ENCODE peak calls at places on chromosomes 6 and 20, in four cellular contexts. One of them, this sample, is unnamed.

GRCh38 chr20:59159822-59160740 is 3.5 kb upstream of the ZNF831 start:
- DNase-seq in HepG2: no peak
- DNase-seq in SK-N-SH: no peak
- DNase-seq in K562: no peak
- DNase-seq in this sample: no peak

GRCh38 chr20:2398453-2398852 is 17.8 kb downstream of the TGM6 start:
- DNase-seq in HepG2: no peak
- DNase-seq in SK-N-SH: no peak
- DNase-seq in K562: no peak
- DNase-seq in this sample: no peak

GRCh38 chr6:107108201-107108890 is 7.0 kb downstream of the BEND3 start:
- DNase-seq in HepG2: no peak
- DNase-seq in SK-N-SH: no peak
- DNase-seq in K562: no peak
- DNase-seq in this sample: no peak

GRCh38 chr6:101597711-101598110 is 204.2 kb downstream of the GRIK2 start:
- DNase-seq in HepG2: no peak
- DNase-seq in SK-N-SH: no peak
- DNase-seq in K562: no peak
- DNase-seq in this sample: peak

GRCh38 chr6:164554700-164555479 is 754.5 kb downstream of the C6orf118 start:
- DNase-seq in HepG2: no peak
- DNase-seq in SK-N-SH: peak
- DNase-seq in K562: no peak
- DNase-seq in this sample: no peak

GRCh38 chr6:28208180-28208659 is 16.9 kb upstream of the ZSCAN9 start:
- DNase-seq in HepG2: no peak
- DNase-seq in SK-N-SH: no peak
- DNase-seq in K562: no peak
- DNase-seq in this sample: no peak

GRCh38 chr6:43723737-43724295 is 36.2 kb upstream of the MRPS18A start:
- DNase-seq in HepG2: peak
- DNase-seq in SK-N-SH: peak
- DNase-seq in K562: peak
- DNase-seq in this sample: peak

GRCh38 chr20:10076126-10077080 is 41.6 kb downstream of the ANKEF1 start:
- DNase-seq in HepG2: no peak
- DNase-seq in SK-N-SH: no peak
- DNase-seq in K562: no peak
- DNase-seq in this sample: no peak

GRCh38 chr6:144155529-144155928 is 5.2 kb downstream of the STX11 start:
- DNase-seq in HepG2: no peak
- DNase-seq in SK-N-SH: no peak
- DNase-seq in K562: no peak
- DNase-seq in this sample: no peak

GRCh38 chr6:48490658-48491057 is 379.7 kb upstream of the PTCHD4 start:
- DNase-seq in HepG2: no peak
- DNase-seq in SK-N-SH: no peak
- DNase-seq in K562: no peak
- DNase-seq in this sample: no peak

GRCh38 chr20:15951711-15952110 is 621.5 kb downstream of the KIF16B start:
- DNase-seq in HepG2: no peak
- DNase-seq in SK-N-SH: no peak
- DNase-seq in K562: no peak
- DNase-seq in this sample: no peak

GRCh38 chr20:61744691-61745396 is 320.8 kb downstream of the TAF4 start:
- DNase-seq in HepG2: no peak
- DNase-seq in SK-N-SH: no peak
- DNase-seq in K562: no peak
- DNase-seq in this sample: no peak

GRCh38 chr20:40743172-40743775 is 54.2 kb upstream of the MAFB start:
- DNase-seq in HepG2: no peak
- DNase-seq in SK-N-SH: no peak
- DNase-seq in K562: no peak
- DNase-seq in this sample: no peak

DNA sequence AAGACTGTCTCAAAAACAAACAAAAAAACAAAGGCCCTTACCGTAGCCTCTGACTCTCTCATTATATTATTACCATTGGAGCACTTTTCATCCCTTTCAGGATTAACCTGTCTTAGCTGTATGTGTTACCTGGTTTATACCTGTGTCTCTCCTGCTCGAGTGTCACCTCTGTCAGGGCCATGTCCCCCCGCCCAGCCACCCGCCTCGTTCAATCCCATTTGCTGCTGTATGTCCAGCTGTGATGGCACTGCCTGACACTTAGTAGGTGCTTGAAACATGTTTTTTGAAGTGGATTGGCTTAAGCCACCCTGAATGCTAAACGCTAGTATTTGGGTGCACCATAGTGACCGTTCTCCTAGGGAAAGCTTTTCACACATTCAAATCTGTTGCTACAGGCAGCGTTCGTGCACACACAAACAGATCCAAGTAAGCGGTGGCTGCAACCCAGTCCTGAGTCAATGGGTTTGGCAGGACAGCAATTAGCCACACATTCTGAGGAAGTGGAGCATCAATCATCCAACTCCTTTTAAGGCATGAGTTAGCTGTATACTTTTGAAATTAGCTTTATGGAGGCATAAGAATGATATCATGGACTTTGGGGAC is 98.9 kb upstream of the ZNF217 start:
- DNase-seq in HepG2: no peak
- DNase-seq in SK-N-SH: no peak
- DNase-seq in K562: no peak
- DNase-seq in this sample: no peak
- TF ChIP-seq SIN3A in HepG2: no peak
- TF ChIP-seq SIN3A in SK-N-SH: no peak
- TF ChIP-seq SIN3A in K562: no peak
- TF ChIP-seq SIN3A in this sample: no peak

DNA sequence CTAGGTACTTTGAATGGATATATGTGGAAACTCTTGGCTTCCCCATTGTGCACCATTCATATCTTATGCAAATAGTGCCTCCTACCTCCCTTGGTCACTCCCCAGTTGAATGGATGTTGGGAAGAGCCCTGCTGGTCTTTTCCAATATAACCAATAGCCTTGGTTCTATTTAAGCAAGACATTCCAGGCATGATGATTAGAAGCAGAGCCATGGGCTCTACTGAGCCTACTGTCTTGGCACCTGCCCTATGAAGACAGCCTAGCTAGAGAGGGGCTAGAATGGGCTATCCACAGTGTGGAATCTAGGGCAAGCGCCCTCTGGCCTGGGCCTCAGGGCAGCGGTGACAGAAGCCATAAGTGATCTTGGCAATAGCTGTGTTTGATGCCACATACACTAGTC is 15.6 kb downstream of the SLC17A1 start:
- DNase-seq in HepG2: no peak
- DNase-seq in SK-N-SH: no peak
- DNase-seq in K562: no peak
- DNase-seq in this sample: no peak
- TF ChIP-seq SIN3A in HepG2: no peak
- TF ChIP-seq SIN3A in SK-N-SH: no peak
- TF ChIP-seq SIN3A in K562: no peak
- TF ChIP-seq SIN3A in this sample: no peak

DNA sequence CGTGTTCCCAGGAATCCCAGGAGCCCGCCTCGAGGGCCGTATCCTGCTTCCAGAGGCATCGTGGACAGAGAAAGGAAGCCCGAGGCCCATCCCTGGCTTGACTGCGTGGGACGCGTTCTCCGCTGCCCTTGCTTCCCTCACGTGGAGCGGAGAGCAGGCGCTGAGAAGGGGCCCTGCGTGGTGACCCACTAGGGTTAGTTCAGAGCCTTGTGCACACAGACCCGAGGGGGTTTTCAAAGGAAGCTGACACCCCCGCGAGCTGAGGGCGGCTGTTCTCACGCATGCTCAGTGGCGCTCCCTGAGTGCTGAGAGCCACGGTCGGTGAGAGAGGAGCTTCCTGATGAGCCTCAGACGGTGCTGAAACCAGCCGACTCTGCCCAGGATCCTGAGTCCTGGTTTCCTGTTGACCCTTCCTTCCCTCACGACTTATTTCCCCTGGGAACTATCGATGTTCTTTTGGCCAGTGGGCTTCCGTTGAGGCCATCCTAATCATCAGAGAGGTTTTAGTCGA is 28.9 kb upstream of the CCR6 start:
- DNase-seq in HepG2: no peak
- DNase-seq in SK-N-SH: no peak
- DNase-seq in K562: no peak
- DNase-seq in this sample: no peak
- TF ChIP-seq SIN3A in HepG2: no peak
- TF ChIP-seq SIN3A in SK-N-SH: no peak
- TF ChIP-seq SIN3A in K562: no peak
- TF ChIP-seq SIN3A in this sample: no peak

GRCh38 chr6:15793288-15793687 is 130.5 kb upstream of the DTNBP1 start:
- DNase-seq in HepG2: no peak
- DNase-seq in SK-N-SH: no peak
- DNase-seq in K562: peak
- DNase-seq in this sample: no peak
- TF ChIP-seq SIN3A in HepG2: no peak
- TF ChIP-seq SIN3A in SK-N-SH: no peak
- TF ChIP-seq SIN3A in K562: no peak
- TF ChIP-seq SIN3A in this sample: no peak

DNA sequence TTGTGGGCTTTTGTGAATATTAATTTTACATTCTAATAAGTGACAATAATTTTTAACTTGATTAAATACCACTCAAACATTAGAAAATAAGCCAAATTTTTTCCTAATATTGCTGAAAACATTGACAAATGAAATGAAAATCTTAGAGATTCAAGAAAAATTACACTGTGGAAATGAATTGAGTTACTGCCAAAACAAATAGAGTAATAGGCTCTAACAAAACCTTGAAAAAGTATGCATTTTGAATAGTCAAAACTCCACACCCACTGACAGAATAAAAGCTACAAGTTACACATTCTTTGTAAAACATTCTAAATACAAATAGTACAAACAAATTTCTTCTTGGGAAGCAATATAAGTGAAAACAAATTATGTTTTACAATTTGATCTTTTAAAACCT is 5.9 kb downstream of the TBX18 start:
- DNase-seq in HepG2: no peak
- DNase-seq in SK-N-SH: no peak
- DNase-seq in K562: no peak
- DNase-seq in this sample: no peak
- TF ChIP-seq SIN3A in HepG2: no peak
- TF ChIP-seq SIN3A in SK-N-SH: no peak
- TF ChIP-seq SIN3A in K562: no peak
- TF ChIP-seq SIN3A in this sample: no peak

This sample was measured in HCT116.